ENCODE peak calls at places on chromosomes 16 and 17, in eight cellular contexts. S is cardiac muscle cell, I is upper lobe of right lung, T is Calu3, V is lung, B is omental fat pad, U is tibial artery, Z is heart left ventricle. O is an unnamed sample.

GRCh38 chr16:78638371-78638770 is 538.9 kb downstream of the WWOX start:
- DNase-seq in S (peak), I (no peak), T (no peak), V (no peak), B (no peak), U (no peak), Z (no peak), O (no peak)

GRCh38 chr17:37147301-37147812 is 198.6 kb downstream of the AATF start:
- DNase-seq in S (no peak), I (no peak), T (peak), V (no peak), B (no peak), U (no peak), Z (no peak), O (peak)

GRCh38 chr16:4330277-4330882 is 14.5 kb downstream of the GLIS2 start:
- DNase-seq in S (peak), I (peak), T (peak), V (peak), B (peak), U (peak), Z (peak), O (peak)

GRCh38 chr16:46830902-46831647 is at the start of gene C16orf87:
- DNase-seq in S (peak), I (peak), T (peak), V (peak), B (peak), U (peak), Z (peak), O (peak)

GRCh38 chr16:81586421-81586820 is 141.8 kb downstream of the CMIP start:
- DNase-seq in S (peak), I (no peak), T (peak), V (no peak), B (no peak), U (no peak), Z (no peak), O (no peak)

GRCh38 chr17:50146230-50146926 is 4.1 kb downstream of the PPP1R9B start:
- DNase-seq in S (no peak), I (no peak), T (no peak), V (no peak), B (no peak), U (no peak), Z (no peak), O (no peak)

GRCh38 chr16:84568066-84568465 is 49.8 kb downstream of the COTL1 start:
- DNase-seq in S (no peak), I (no peak), T (no peak), V (no peak), B (no peak), U (no peak), Z (no peak), O (no peak)

GRCh38 chr17:69913241-69914015 is 161.6 kb upstream of the KCNJ16 start:
- DNase-seq in S (no peak), I (no peak), T (no peak), V (no peak), B (no peak), U (no peak), Z (no peak), O (no peak)

GRCh38 chr16:72825912-72826621 is 221.9 kb downstream of the ZFHX3 start:
- DNase-seq in S (no peak), I (no peak), T (no peak), V (no peak), B (no peak), U (no peak), Z (no peak), O (no peak)

DNA sequence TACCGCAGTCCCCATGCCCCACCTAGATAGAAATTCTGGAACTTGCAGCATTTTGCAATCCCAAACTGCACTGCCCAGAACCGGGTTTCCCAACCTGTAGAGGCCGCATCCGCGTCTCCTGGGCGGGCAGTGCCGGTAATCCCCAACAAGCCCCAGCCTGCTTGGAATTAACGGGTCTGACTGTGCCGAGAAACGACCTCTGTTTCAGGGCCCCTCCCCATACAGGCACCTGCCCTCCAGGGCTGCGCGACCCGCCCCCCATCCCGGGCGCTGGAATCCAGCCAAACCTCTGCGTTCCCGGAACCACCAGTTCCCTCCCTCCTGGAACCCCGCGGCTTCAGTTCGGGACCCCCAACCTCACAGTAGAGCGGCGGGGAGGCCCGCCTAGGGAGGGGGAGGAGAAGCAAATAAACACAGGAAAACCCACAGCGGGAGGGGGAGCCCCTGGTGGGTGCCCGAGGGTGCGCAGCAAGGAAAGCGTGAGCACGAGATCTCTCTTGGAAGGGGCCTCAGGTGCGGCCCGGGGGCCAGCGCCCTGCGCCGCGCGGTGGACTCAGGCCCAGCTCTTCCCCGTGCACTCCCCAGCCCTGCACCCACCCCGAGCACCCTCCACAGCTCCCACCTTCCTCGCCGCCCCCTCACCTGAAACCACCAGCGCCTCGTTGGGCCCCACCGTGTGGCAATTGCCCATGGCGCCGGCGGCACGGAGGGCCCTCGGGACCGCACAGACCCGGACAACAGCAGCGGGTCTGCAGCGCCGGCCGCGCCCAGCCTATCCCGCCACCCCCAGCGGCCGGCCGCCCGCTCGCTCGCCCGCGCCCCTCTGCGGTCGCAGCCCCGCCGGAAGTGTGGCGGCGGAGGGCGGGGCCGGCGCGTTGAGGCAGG is at the start of gene FLOT2:
- DNase-seq in S (peak), I (peak), T (peak), V (peak), B (peak), U (peak), Z (peak), O (peak)
- TF ChIP-seq CTCF in S (peak), I (peak), T (peak), V (no peak), B (no peak), U (no peak), Z (peak), O (no peak)

DNA sequence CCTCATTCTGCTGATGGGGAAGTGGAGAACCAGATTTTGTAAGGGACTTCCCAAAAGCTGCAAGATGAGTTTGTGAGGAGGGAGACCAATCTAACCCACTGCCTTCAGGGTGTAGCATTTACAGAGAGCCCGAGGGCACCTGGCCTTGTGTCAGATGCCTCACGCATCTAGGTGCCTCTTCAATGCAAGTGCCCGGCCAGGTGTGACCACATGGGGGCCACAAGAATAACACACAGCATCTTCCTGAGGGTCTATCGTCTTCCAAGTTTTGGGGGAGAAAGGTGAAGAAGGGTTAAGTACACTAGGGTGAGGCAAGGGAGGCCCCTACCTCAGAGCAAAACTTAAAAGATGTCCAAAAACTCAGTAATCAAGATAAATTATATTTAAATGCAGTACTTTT is 401.7 kb upstream of the CDH5 start:
- DNase-seq in S (no peak), I (no peak), T (no peak), V (no peak), B (no peak), U (no peak), Z (no peak), O (no peak)
- TF ChIP-seq CTCF in S (no peak), I (no peak), T (peak), V (no peak), B (no peak), U (no peak), Z (no peak), O (no peak)

GRCh38 chr16:682493-683395 is 1.4 kb downstream of the JMJD8 start:
- DNase-seq in S (no peak), I (no peak), T (no peak), V (no peak), B (no peak), U (no peak), Z (no peak), O (no peak)
- TF ChIP-seq CTCF in S (no peak), I (no peak), T (no peak), V (no peak), B (no peak), U (no peak), Z (no peak), O (no peak)

GRCh38 chr17:76584427-76585047 is 1.1 kb downstream of the ST6GALNAC2 start:
- DNase-seq in S (no peak), I (peak), T (no peak), V (no peak), B (no peak), U (no peak), Z (no peak), O (no peak)

GRCh38 chr17:76585048-76585648 is 512 bp downstream of the ST6GALNAC2 start:
- DNase-seq in S (peak), I (peak), T (peak), V (no peak), B (no peak), U (no peak), Z (no peak), O (peak)

GRCh38 chr17:76586741-76587487 is 1.3 kb upstream of the ST6GALNAC2 start:
- DNase-seq in S (peak), I (peak), T (no peak), V (no peak), B (no peak), U (no peak), Z (no peak), O (peak)

GRCh38 chr17:76588182-76588581 is 2.5 kb upstream of the ST6GALNAC2 start:
- DNase-seq in S (no peak), I (peak), T (no peak), V (no peak), B (no peak), U (no peak), Z (no peak), O (no peak)

DNA sequence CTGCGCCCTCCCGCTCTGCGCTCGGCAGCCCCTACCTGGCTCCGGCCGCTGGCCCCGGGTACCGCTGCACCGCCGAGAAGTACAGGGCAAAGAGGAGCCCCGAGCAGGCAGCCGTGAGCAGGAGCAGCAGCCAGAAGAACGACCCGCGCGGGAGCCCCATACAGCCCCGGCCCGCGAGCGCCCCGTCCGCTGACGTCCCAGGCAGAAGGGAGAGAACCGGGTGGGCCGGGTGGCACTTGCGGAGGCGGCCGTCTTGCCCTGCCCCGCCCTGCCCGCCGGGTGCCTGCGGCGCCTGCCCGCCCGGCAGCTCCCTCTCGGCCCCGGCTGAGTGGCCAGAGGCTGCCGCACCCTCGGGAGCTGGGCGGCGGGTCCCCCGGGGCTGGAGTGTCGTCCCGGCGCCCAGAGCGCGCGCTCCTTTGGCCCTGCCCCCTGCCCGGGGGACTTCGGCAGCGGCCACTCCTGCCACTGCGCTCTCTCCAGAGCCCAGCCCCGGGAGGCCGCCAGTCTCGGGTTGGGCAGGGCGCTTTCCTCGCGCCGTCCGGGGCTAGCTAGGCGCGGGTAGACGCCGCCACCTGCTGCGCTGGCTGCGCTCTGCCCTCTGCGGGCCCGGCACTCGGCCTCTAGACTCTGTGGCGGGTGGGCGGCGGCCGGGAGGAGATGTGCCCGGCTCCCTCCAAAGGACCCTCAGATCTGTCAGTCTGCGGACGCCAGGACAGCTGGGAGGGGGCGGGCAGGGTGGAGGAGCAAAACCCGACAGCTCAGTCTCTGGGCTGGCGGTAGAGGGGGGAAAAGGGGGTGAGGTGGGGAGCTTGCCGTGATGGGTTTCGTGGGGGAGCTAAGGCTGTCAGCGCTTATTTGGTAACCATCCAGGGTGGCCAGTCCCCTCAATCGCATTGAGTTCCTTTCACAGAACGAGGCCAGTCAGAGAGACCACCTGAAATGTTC is at the start of gene ST6GALNAC2:
- DNase-seq in S (peak), I (peak), T (peak), V (peak), B (no peak), U (peak), Z (peak), O (peak)
- TF ChIP-seq CTCF in S (peak), I (peak), T (no peak), V (peak), B (no peak), U (no peak), Z (peak), O (peak)

DNA sequence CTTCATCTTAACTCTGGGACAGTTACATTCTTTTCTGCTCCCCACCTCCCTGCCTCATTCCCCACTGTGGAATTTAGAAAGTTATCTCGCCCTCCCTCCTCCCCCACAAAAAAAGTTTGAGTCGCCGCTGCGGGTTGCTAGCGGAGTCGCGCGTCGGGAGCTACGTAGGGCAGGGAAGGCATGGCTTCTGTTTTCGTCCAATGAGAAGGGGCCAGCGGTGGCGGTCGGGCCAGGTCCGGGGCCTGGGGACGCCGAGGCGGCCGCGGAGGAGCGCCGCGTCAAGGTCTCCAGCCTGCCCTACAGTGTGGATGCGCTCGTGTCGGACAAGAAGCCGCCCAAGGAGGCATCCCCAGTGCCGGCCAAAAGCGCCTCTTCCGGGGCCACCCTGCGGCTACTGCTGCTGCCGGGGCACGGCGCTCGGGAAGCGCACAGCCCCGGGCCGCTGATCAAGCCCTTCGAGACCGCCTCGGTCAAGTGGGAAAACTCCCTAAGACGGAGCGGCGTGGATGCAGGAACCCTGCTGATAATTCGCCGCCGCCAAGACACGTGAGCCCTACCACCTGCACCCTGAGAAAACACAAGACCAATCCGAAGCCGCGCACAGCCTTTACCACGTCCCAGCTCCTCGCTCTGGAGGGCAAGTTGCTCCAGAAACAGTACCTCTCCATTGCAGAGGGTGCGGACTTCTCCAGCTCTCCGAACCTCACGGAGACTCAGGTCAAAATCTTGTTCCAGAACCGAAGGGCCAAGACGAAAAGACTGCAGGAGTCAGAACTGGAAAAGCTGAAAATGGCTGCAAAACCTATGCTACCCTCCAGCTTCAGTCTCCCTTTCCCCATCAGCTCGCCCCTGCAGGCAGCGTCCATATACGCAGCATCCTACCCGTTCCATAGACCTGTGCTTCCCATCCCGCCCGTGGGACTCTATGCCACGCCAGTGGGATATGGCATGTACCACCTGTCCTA is 8.9 kb downstream of the OR4D1 start:
- DNase-seq in S (peak), I (peak), T (no peak), V (no peak), B (no peak), U (no peak), Z (peak), O (no peak)
- TF ChIP-seq CTCF in S (no peak), I (no peak), T (no peak), V (no peak), B (no peak), U (no peak), Z (no peak), O (no peak)

GRCh38 chr17:48181653-48182052 is 74.1 kb downstream of the SNX11 start:
- DNase-seq in S (peak), I (no peak), T (peak), V (no peak), B (no peak), U (no peak), Z (no peak), O (no peak)
- TF ChIP-seq CTCF in S (peak), I (peak), T (peak), V (no peak), B (no peak), U (no peak), Z (no peak), O (peak)

DNA sequence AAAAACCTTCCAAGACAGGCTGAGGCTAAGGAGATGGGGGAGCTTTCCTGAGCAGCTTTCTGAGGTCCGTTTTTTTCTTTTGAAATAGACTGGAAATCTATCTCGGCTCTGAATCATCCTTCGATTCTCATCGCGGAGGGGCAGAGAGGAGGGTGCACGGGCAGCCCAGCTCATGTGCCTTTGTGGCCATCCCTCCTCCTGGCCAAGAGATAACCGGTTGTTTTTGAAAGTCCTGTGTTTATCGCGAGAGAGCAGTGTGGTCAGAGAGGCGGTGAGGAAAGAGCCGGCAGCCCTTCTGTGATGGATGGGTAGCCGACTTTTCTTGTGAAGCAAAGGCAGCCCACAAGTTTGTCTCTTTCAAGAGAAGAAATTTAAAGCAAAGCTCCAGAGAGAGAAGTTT is 191.6 kb downstream of the CCDC182 start:
- DNase-seq in S (no peak), I (no peak), T (no peak), V (no peak), B (no peak), U (no peak), Z (no peak), O (no peak)
- TF ChIP-seq CTCF in S (no peak), I (no peak), T (no peak), V (no peak), B (no peak), U (no peak), Z (no peak), O (no peak)

DNA sequence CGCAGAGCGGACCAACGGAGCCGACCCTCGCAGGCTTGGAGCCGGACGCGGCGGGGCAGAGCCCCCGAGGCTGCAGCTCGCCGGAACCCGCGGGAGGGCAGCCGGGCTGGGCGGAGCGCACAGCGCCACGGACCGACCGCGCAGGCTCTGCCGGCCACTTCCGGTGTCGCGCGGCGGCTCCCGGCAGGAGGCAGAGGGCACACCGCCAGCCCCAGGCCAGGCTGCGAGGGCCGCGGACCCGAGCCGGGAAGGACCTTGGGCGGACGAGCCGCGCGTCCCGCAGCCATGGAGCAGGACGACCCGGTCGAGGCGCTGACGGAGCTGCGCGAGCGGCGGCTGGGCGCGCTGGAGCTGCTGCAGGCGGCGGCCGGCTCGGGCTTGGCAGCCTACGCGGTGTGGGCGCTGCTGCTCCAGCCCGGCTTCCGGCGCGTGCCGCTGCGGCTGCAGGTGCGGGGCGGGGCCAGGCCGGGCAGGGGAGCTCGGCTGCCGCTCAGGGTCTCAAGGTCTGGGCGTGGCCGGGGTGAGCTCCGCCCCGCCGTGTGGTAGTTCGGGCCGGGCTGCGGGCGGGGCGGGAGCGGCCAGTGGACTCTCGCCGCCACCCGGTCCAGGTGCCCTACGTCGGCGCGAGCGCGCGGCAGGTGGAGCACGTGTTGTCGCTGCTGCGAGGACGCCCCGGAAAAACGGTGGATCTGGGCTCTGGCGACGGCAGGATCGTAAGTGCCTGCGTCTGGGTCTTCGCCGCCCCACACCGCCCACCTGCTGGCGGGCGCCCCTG is at the start of gene ANTKMT:
- DNase-seq in S (peak), I (peak), T (peak), V (peak), B (peak), U (peak), Z (peak), O (peak)
- TF ChIP-seq CTCF in S (no peak), I (no peak), T (no peak), V (peak), B (no peak), U (peak), Z (peak), O (no peak)

O was measured in GM10248.